ENCODE peak calls at places on chromosomes 13 and 19, in eight cellular contexts. I is heart right ventricle; C is HCT116; U is Peyer's patch; H is left lung; X is CD4-positive, alpha-beta T cell; R is HAP-1; L is A549. M is an unnamed sample. For H3K9me3, the result is how much of the 10 kb centered on the place peaks cover.

GRCh38 chr13:106417467-106418110 is 117.9 kb downstream of the EFNB2 start:
- DNase-seq in I (no peak), C (no peak), U (peak), H (no peak), X (no peak), R (no peak), L (no peak), M (peak)

GRCh38 chr19:7516281-7516862 is 469 bp downstream of the ZNF358 start:
- DNase-seq in I (no peak), C (no peak), U (no peak), H (no peak), X (no peak), R (no peak), L (no peak), M (no peak)

GRCh38 chr19:35717665-35718344 is at the start of gene KMT2B:
- DNase-seq in I (no peak), C (no peak), U (no peak), H (no peak), X (no peak), R (no peak), L (peak), M (no peak)

GRCh38 chr19:45238556-45238955 is 6.7 kb downstream of the EXOC3L2 start:
- DNase-seq in I (no peak), C (no peak), U (no peak), H (no peak), X (no peak), R (no peak), L (no peak), M (no peak)

GRCh38 chr13:94860981-94861407 is 148.6 kb upstream of the SOX21 start:
- DNase-seq in I (no peak), C (no peak), U (no peak), H (no peak), X (no peak), R (no peak), L (no peak), M (no peak)

GRCh38 chr19:49333426-49334288 is 1.5 kb upstream of the CD37 start:
- DNase-seq in I (no peak), C (no peak), U (peak), H (peak), X (peak), R (no peak), L (no peak), M (no peak)

GRCh38 chr13:44409595-44409994 is 36.0 kb downstream of the SERP2 start:
- DNase-seq in I (no peak), C (no peak), U (no peak), H (no peak), X (no peak), R (no peak), L (no peak), M (no peak)

GRCh38 chr13:19185086-19185864 is 3.7 kb upstream of the TUBA3C start:
- DNase-seq in I (no peak), C (no peak), U (no peak), H (no peak), X (no peak), R (no peak), L (no peak), M (no peak)

GRCh38 chr13:39916330-39916729 is 260.9 kb downstream of the COG6 start:
- DNase-seq in I (no peak), C (no peak), U (no peak), H (no peak), X (no peak), R (no peak), L (no peak), M (no peak)

GRCh38 chr13:51148223-51148951 is 37.3 kb upstream of the C13orf42 start:
- DNase-seq in I (no peak), C (no peak), U (no peak), H (no peak), X (no peak), R (no peak), L (no peak), M (no peak)

GRCh38 chr19:42323852-42324654 is 1.4 kb upstream of the MEGF8 start:
- DNase-seq in I (no peak), C (no peak), U (peak), H (no peak), X (no peak), R (no peak), L (no peak), M (no peak)

GRCh38 chr13:48393698-48394085 is 19.2 kb downstream of the LPAR6 start:
- DNase-seq in I (no peak), C (no peak), U (no peak), H (no peak), X (no peak), R (no peak), L (no peak), M (no peak)

GRCh38 chr19:1213391-1214286 is 8.1 kb downstream of the STK11 start:
- DNase-seq in I (peak), C (no peak), U (peak), H (peak), X (peak), R (no peak), L (no peak), M (no peak)

GRCh38 chr19:29678484-29679106 is 13.3 kb downstream of the PLEKHF1 start:
- DNase-seq in I (peak), C (no peak), U (peak), H (peak), X (no peak), R (no peak), L (no peak), M (no peak)

GRCh38 chr13:109790071-109790470 is 3.7 kb upstream of the IRS2 start:
- DNase-seq in I (no peak), C (no peak), U (no peak), H (no peak), X (no peak), R (no peak), L (no peak), M (no peak)

GRCh38 chr13:46516624-46517318 is 36.2 kb upstream of the LRCH1 start:
- DNase-seq in I (no peak), C (no peak), U (no peak), H (no peak), X (no peak), R (no peak), L (no peak), M (peak)

GRCh38 chr19:49338691-49339363 is 3.6 kb downstream of the CD37 start:
- DNase-seq in I (peak), C (no peak), U (peak), H (peak), X (no peak), R (peak), L (peak), M (peak)

GRCh38 chr13:37918116-37919100 is 48.8 kb upstream of the TRPC4 start:
- DNase-seq in I (no peak), C (no peak), U (no peak), H (no peak), X (no peak), R (peak), L (no peak), M (no peak)

GRCh38 chr19:16106121-16106520 is 5.6 kb upstream of the RAB8A start:
- DNase-seq in I (no peak), C (no peak), U (no peak), H (no peak), X (no peak), R (no peak), L (no peak), M (no peak)

GRCh38 chr13:42284068-42284467 is 12.1 kb downstream of the AKAP11 start:
- DNase-seq in I (no peak), C (no peak), U (no peak), H (no peak), X (no peak), R (no peak), L (no peak), M (no peak)

GRCh38 chr19:49952475-49952829 is 8.5 kb downstream of the SIGLEC11 start:
- DNase-seq in I (no peak), C (no peak), U (no peak), H (no peak), X (no peak), R (no peak), L (no peak), M (no peak)

GRCh38 chr13:94617389-94618000 is 15.8 kb downstream of the GPR180 start:
- DNase-seq in I (no peak), C (no peak), U (no peak), H (no peak), X (no peak), R (peak), L (no peak), M (no peak)

GRCh38 chr13:113537205-113537604 is 46.7 kb upstream of the DCUN1D2 start:
- DNase-seq in I (no peak), C (no peak), U (peak), H (peak), X (no peak), R (no peak), L (no peak), M (no peak)

GRCh38 chr19:49690073-49690655 is 752 bp upstream of the CPT1C start:
- DNase-seq in I (no peak), C (no peak), U (no peak), H (no peak), X (no peak), R (no peak), L (no peak), M (no peak)

GRCh38 chr19:29978139-29978538 is 36.1 kb downstream of the URI1 start:
- DNase-seq in I (no peak), C (no peak), U (no peak), H (no peak), X (no peak), R (no peak), L (no peak), M (no peak)

GRCh38 chr13:100608906-100609305 is 20.3 kb upstream of the GGACT start:
- DNase-seq in I (no peak), C (no peak), U (peak), H (no peak), X (no peak), R (no peak), L (no peak), M (no peak)

GRCh38 chr13:49220035-49220855 is at the start of gene MLNR:
- DNase-seq in I (peak), C (no peak), U (no peak), H (no peak), X (peak), R (no peak), L (peak), M (no peak)

GRCh38 chr13:24106429-24106828 is 54.1 kb upstream of the SPATA13 start:
- DNase-seq in I (no peak), C (no peak), U (no peak), H (no peak), X (no peak), R (no peak), L (no peak), M (no peak)

GRCh38 chr13:85833938-85834337 is 34.7 kb upstream of the SLITRK6 start:
- DNase-seq in I (no peak), C (no peak), U (no peak), H (no peak), X (no peak), R (no peak), L (no peak), M (peak)

GRCh38 chr13:75643693-75644092 is 7.6 kb downstream of the LMO7 start:
- DNase-seq in I (no peak), C (no peak), U (no peak), H (no peak), X (no peak), R (no peak), L (no peak), M (no peak)

GRCh38 chr13:29292045-29292444 is 303.4 kb downstream of the SLC7A1 start:
- DNase-seq in I (no peak), C (no peak), U (no peak), H (no peak), X (no peak), R (no peak), L (no peak), M (no peak)

GRCh38 chr13:114143806-114144605 is 11.6 kb upstream of the RASA3 start:
- DNase-seq in I (no peak), C (peak), U (peak), H (no peak), X (peak), R (peak), L (peak), M (no peak)

GRCh38 chr13:50448535-50448981 is 394.9 kb downstream of the DLEU7 start:
- DNase-seq in I (no peak), C (no peak), U (no peak), H (no peak), X (no peak), R (peak), L (no peak), M (no peak)

GRCh38 chr19:33998739-33999345 is 173.5 kb upstream of the LSM14A start:
- DNase-seq in I (no peak), C (no peak), U (no peak), H (no peak), X (no peak), R (no peak), L (peak), M (no peak)

GRCh38 chr19:6610934-6611370 is 20.0 kb upstream of the CD70 start:
- DNase-seq in I (no peak), C (peak), U (no peak), H (no peak), X (no peak), R (no peak), L (no peak), M (no peak)

GRCh38 chr19:11570039-11570462 is 7.4 kb downstream of the ACP5 start:
- DNase-seq in I (no peak), C (no peak), U (no peak), H (no peak), X (no peak), R (no peak), L (no peak), M (no peak)

GRCh38 chr19:18999896-19000620 is 33.3 kb downstream of the SUGP2 start:
- DNase-seq in I (no peak), C (no peak), U (no peak), H (no peak), X (no peak), R (no peak), L (no peak), M (no peak)

GRCh38 chr19:2270157-2270571 is 11.8 kb downstream of the PEAK3 start:
- DNase-seq in I (peak), C (no peak), U (peak), H (peak), X (no peak), R (peak), L (no peak), M (no peak)

DNA sequence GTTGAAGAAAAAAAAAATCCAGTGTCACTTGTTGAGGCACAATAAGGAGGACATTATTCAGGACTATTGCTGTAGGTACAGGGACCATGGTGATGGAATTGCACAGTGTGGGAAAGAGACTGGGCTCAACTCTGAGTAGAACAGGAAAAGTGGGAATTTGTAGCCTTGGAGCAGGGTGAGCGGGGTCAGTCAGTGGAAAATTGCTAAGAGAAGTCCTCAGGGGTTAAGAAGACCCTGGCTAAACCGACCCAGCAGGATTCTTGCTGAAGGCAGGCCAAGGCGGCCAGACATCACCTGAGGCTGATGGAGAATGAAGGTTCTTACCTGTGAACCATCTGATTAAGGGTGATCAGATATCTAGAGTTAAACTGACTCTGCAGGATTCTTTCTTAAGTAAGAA is 12.5 kb downstream of the LAIR2 start:
- DNase-seq in I (no peak), C (no peak), U (no peak), H (no peak), X (no peak), R (no peak), L (no peak), M (no peak)
- H3K9me3 ChIP-seq in I (under half), C (under half), U (under half), H (under half), X (under half), R (under half), L (under half), M (under half)

GRCh38 chr19:43906774-43907173 is 28.3 kb downstream of the ZNF45 start:
- DNase-seq in I (no peak), C (no peak), U (no peak), H (no peak), X (no peak), R (no peak), L (no peak), M (no peak)
- H3K9me3 ChIP-seq in I (under half), C (under half), U (under half), H (under half), X (half or more), R (under half), L (half or more), M (under half)

GRCh38 chr13:65378943-65379519 is 1851.1 kb downstream of the PCDH9 start:
- DNase-seq in I (no peak), C (peak), U (no peak), H (no peak), X (no peak), R (no peak), L (no peak), M (no peak)
- H3K9me3 ChIP-seq in I (under half), C (under half), U (under half), H (under half), X (under half), R (under half), L (under half), M (under half)

DNA sequence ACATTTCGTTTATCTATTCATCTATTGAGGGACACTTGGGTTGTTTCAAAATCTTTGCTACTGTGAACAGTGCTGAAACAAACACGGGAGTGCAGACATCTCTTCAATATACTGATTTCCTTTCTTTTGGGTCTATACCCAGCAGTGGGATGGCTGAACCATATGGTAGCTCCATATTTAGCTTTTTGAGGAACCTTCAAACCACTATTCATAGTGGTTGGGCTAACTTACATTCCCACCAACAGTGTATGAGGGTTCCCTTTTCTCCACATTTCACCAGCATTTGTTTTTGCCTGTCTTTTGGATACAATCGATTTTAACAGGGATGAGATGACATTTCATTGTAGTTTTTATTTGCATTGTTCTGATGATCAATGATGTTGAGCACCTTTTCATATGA is 798.2 kb downstream of the UQCRFS1 start:
- DNase-seq in I (no peak), C (no peak), U (no peak), H (no peak), X (no peak), R (no peak), L (no peak), M (no peak)
- H3K9me3 ChIP-seq in I (under half), C (under half), U (under half), H (under half), X (under half), R (under half), L (under half), M (under half)

GRCh38 chr19:21423057-21424041 is 26.4 kb downstream of the ZNF493 start:
- DNase-seq in I (no peak), C (no peak), U (no peak), H (no peak), X (no peak), R (no peak), L (no peak), M (no peak)
- H3K9me3 ChIP-seq in I (half or more), C (under half), U (under half), H (under half), X (half or more), R (under half), L (under half), M (under half)